ENCODE peak calls at places on chromosomes 11 and 22, in eight cellular contexts. One of them, this sample, is unnamed.

GRCh38 chr11:65429069-65429681 is 6.6 kb downstream of the NEAT1 start:
- DNase-seq in PC-9: peak; percentile 23
- DNase-seq in BE2C: no peak
- DNase-seq in GM23338: peak; percentile 35
- DNase-seq in choroid plexus epithelial cell: peak; percentile 87
- DNase-seq in heart right ventricle: no peak
- DNase-seq in lower leg skin: no peak
- DNase-seq in MM.1S: no peak
- DNase-seq in this sample: peak; percentile 84

GRCh38 chr11:78244546-78245315 is 56.0 kb downstream of the USP35 start:
- DNase-seq in MM.1S: no peak
- DNase-seq in GM23338: no peak
- DNase-seq in heart right ventricle: no peak
- DNase-seq in choroid plexus epithelial cell: no peak
- DNase-seq in BE2C: no peak
- DNase-seq in lower leg skin: no peak
- DNase-seq in PC-9: no peak
- DNase-seq in this sample: peak; percentile 62

GRCh38 chr11:91947215-91947614 is 277.4 kb upstream of the FAT3 start:
- DNase-seq in BE2C: peak; percentile 32
- DNase-seq in lower leg skin: peak; percentile 32
- DNase-seq in heart right ventricle: no peak
- DNase-seq in GM23338: no peak
- DNase-seq in MM.1S: peak; percentile 36
- DNase-seq in PC-9: peak; percentile 14
- DNase-seq in choroid plexus epithelial cell: no peak
- DNase-seq in this sample: peak; percentile 15

GRCh38 chr11:1041936-1042608 is 5.6 kb upstream of the MUC6 start:
- DNase-seq in PC-9: peak; percentile 49
- DNase-seq in BE2C: peak; percentile 38
- DNase-seq in GM23338: no peak
- DNase-seq in lower leg skin: no peak
- DNase-seq in choroid plexus epithelial cell: peak; percentile 24
- DNase-seq in heart right ventricle: no peak
- DNase-seq in MM.1S: no peak
- DNase-seq in this sample: no peak

GRCh38 chr11:1221848-1222311 is 986 bp upstream of the MUC5B start:
- DNase-seq in lower leg skin: no peak
- DNase-seq in choroid plexus epithelial cell: no peak
- DNase-seq in GM23338: no peak
- DNase-seq in heart right ventricle: no peak
- DNase-seq in MM.1S: no peak
- DNase-seq in PC-9: no peak
- DNase-seq in BE2C: peak; percentile 3
- DNase-seq in this sample: no peak

GRCh38 chr11:10236850-10237249 is 57.2 kb downstream of the SBF2 start:
- DNase-seq in MM.1S: no peak
- DNase-seq in heart right ventricle: no peak
- DNase-seq in choroid plexus epithelial cell: no peak
- DNase-seq in lower leg skin: no peak
- DNase-seq in BE2C: no peak
- DNase-seq in GM23338: no peak
- DNase-seq in PC-9: no peak
- DNase-seq in this sample: no peak

GRCh38 chr11:94800394-94800793 is 32.2 kb downstream of the AMOTL1 start:
- DNase-seq in MM.1S: no peak
- DNase-seq in lower leg skin: peak; percentile 53
- DNase-seq in choroid plexus epithelial cell: no peak
- DNase-seq in GM23338: no peak
- DNase-seq in BE2C: no peak
- DNase-seq in heart right ventricle: peak; percentile 60
- DNase-seq in PC-9: no peak
- DNase-seq in this sample: no peak

GRCh38 chr22:47072642-47072967 is 310.2 kb downstream of the TBC1D22A start:
- DNase-seq in PC-9: no peak
- DNase-seq in MM.1S: no peak
- DNase-seq in choroid plexus epithelial cell: no peak
- DNase-seq in lower leg skin: no peak
- DNase-seq in GM23338: no peak
- DNase-seq in heart right ventricle: no peak
- DNase-seq in BE2C: no peak
- DNase-seq in this sample: no peak

GRCh38 chr11:35050596-35050995 is 88.4 kb upstream of the CD44 start:
- DNase-seq in choroid plexus epithelial cell: peak; percentile 26
- DNase-seq in lower leg skin: no peak
- DNase-seq in BE2C: no peak
- DNase-seq in PC-9: no peak
- DNase-seq in heart right ventricle: no peak
- DNase-seq in MM.1S: no peak
- DNase-seq in GM23338: no peak
- DNase-seq in this sample: no peak

GRCh38 chr11:95245038-95245437 is 14.0 kb upstream of the SESN3 start:
- DNase-seq in choroid plexus epithelial cell: peak; percentile 30
- DNase-seq in BE2C: no peak
- DNase-seq in heart right ventricle: no peak
- DNase-seq in lower leg skin: no peak
- DNase-seq in PC-9: no peak
- DNase-seq in MM.1S: no peak
- DNase-seq in GM23338: peak; percentile 30
- DNase-seq in this sample: no peak

GRCh38 chr22:27377901-27378300 is 423.7 kb downstream of the MN1 start:
- DNase-seq in BE2C: peak; percentile 20
- DNase-seq in lower leg skin: no peak
- DNase-seq in MM.1S: no peak
- DNase-seq in PC-9: no peak
- DNase-seq in GM23338: no peak
- DNase-seq in heart right ventricle: no peak
- DNase-seq in choroid plexus epithelial cell: peak; percentile 57
- DNase-seq in this sample: peak; percentile 11

GRCh38 chr11:118047749-118048148 is 29.1 kb upstream of the TMPRSS4 start:
- DNase-seq in GM23338: no peak
- DNase-seq in lower leg skin: no peak
- DNase-seq in choroid plexus epithelial cell: no peak
- DNase-seq in PC-9: no peak
- DNase-seq in MM.1S: no peak
- DNase-seq in heart right ventricle: no peak
- DNase-seq in BE2C: no peak
- DNase-seq in this sample: no peak

GRCh38 chr11:28209906-28210305 is 101.7 kb downstream of the METTL15 start:
- DNase-seq in choroid plexus epithelial cell: no peak
- DNase-seq in BE2C: no peak
- DNase-seq in PC-9: no peak
- DNase-seq in lower leg skin: no peak
- DNase-seq in heart right ventricle: no peak
- DNase-seq in MM.1S: no peak
- DNase-seq in GM23338: no peak
- DNase-seq in this sample: peak; percentile 34

GRCh38 chr11:78050964-78051831 is 12.5 kb upstream of the THRSP start:
- DNase-seq in choroid plexus epithelial cell: peak; percentile 60
- DNase-seq in lower leg skin: no peak
- DNase-seq in GM23338: peak; percentile 72
- DNase-seq in BE2C: no peak
- DNase-seq in PC-9: peak; percentile 53
- DNase-seq in heart right ventricle: no peak
- DNase-seq in MM.1S: no peak
- DNase-seq in this sample: peak; percentile 56

GRCh38 chr11:110071197-110071596 is 22.0 kb upstream of the ZC3H12C start:
- DNase-seq in BE2C: no peak
- DNase-seq in heart right ventricle: no peak
- DNase-seq in MM.1S: no peak
- DNase-seq in GM23338: no peak
- DNase-seq in lower leg skin: no peak
- DNase-seq in choroid plexus epithelial cell: no peak
- DNase-seq in PC-9: no peak
- DNase-seq in this sample: no peak

GRCh38 chr22:33918676-33919590 is 1.3 kb downstream of the LARGE1 start:
- DNase-seq in BE2C: no peak
- DNase-seq in choroid plexus epithelial cell: peak; percentile 18
- DNase-seq in MM.1S: no peak
- DNase-seq in heart right ventricle: no peak
- DNase-seq in PC-9: no peak
- DNase-seq in lower leg skin: peak; percentile 26
- DNase-seq in GM23338: no peak
- DNase-seq in this sample: no peak

GRCh38 chr11:134981824-134982223 is 569.8 kb upstream of the B3GAT1 start:
- DNase-seq in heart right ventricle: no peak
- DNase-seq in lower leg skin: no peak
- DNase-seq in MM.1S: no peak
- DNase-seq in PC-9: no peak
- DNase-seq in BE2C: no peak
- DNase-seq in GM23338: no peak
- DNase-seq in choroid plexus epithelial cell: no peak
- DNase-seq in this sample: no peak

GRCh38 chr11:114296979-114297372 is 777 bp downstream of the NNMT start:
- DNase-seq in heart right ventricle: no peak
- DNase-seq in choroid plexus epithelial cell: no peak
- DNase-seq in GM23338: no peak
- DNase-seq in PC-9: no peak
- DNase-seq in lower leg skin: no peak
- DNase-seq in MM.1S: no peak
- DNase-seq in BE2C: no peak
- DNase-seq in this sample: no peak
- TF ChIP-seq CTCF in heart right ventricle: no peak
- TF ChIP-seq CTCF in choroid plexus epithelial cell: no peak
- TF ChIP-seq CTCF in GM23338: no peak
- TF ChIP-seq CTCF in PC-9: no peak
- TF ChIP-seq CTCF in lower leg skin: no peak
- TF ChIP-seq CTCF in MM.1S: no peak
- TF ChIP-seq CTCF in BE2C: no peak
- TF ChIP-seq CTCF in this sample: no peak

DNA sequence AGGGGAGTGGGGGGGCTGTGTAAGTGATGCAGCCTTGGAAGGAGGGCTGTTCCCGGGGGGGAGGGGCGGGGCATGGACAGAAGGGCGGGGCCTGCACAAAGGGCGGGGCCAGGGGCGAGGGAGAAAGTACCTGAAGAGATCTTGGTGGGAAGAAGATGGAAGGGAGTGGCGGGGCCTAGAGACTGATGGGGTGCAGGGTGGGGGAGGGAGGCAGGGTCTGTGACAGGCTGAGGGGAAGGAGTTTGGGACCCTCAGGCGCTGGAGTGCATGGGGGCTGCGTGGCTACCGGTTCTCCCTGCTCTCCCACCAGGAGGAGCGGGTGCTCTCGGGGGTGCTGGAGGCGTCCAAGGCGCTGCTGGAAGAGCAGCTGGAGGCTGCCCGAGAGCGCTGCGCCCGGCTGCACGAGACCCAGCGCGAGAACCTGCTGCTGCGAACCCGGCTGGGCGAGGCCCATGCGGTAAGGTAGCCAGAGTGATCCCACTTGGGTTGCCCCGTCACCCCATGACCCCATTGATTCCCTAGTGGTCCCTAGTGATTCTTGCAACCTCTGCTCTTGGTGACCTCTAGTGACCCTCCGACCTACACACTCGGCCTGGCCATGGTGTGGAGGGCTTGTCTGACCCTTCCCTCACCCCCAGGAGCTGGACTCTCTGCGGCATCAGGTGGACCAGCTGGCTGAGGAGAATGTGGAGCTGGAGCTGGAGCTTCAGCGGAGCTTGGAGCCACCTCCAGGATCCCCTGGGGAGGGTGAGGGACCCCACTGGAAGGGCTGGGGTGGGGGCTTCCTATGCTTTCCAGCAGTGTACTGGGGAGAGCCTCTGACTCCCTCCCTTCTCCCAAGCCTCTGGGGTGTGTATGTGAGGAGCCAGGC is 3.1 kb downstream of the CCDC88B start:
- DNase-seq in lower leg skin: no peak
- DNase-seq in BE2C: no peak
- DNase-seq in PC-9: no peak
- DNase-seq in choroid plexus epithelial cell: no peak
- DNase-seq in GM23338: no peak
- DNase-seq in heart right ventricle: no peak
- DNase-seq in MM.1S: no peak
- DNase-seq in this sample: no peak
- H3K4me3 ChIP-seq in lower leg skin: no peak overlapping the region
- H3K4me3 ChIP-seq in BE2C: no peak overlapping the region
- H3K4me3 ChIP-seq in PC-9: peak overlapping the region; percentile 49
- H3K4me3 ChIP-seq in choroid plexus epithelial cell: peak overlapping the region; percentile 11
- H3K4me3 ChIP-seq in GM23338: peak overlapping the region; percentile 74
- H3K4me3 ChIP-seq in heart right ventricle: peak overlapping the region; percentile 48
- H3K4me3 ChIP-seq in MM.1S: no peak overlapping the region
- H3K4me3 ChIP-seq in this sample: peak overlapping the region; percentile 48

DNA sequence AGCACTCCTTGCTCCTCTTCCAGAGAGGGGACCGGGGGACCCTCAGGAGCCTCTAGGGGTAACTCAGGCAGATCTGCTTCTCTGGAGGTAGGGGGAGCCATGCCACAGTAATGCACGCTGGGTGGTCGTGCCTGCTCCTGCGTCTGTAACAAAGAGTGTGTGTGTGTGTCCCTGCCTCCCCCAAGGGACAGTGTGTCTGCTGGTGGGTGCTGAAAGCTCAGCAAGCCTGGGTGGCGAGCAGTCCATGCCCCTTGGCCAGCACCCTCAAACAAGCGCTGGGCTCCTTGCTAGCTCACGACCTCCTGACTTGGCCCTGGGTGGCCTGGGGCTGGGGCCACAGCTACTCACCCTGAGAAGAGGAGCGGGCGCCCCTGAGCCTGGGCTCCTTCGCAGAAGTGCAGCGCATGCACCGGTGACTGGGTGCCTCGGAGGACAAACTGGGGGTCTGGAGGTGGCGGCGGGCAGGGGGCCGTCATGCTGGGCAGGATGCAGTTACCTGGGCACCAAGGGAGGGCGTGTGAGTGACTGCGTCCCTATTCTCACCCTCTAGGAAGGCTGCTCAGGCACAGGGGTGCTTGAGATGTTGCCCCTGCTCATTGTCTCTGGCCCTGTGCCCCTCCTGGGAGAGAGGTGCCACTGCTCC is 33.7 kb downstream of the GNB1L start:
- DNase-seq in MM.1S: no peak
- DNase-seq in choroid plexus epithelial cell: no peak
- DNase-seq in GM23338: peak; percentile 47
- DNase-seq in BE2C: no peak
- DNase-seq in heart right ventricle: no peak
- DNase-seq in lower leg skin: no peak
- DNase-seq in PC-9: no peak
- DNase-seq in this sample: no peak
- TF ChIP-seq CTCF in MM.1S: no peak
- TF ChIP-seq CTCF in choroid plexus epithelial cell: peak; percentile 29
- TF ChIP-seq CTCF in GM23338: peak; percentile 58
- TF ChIP-seq CTCF in BE2C: no peak
- TF ChIP-seq CTCF in heart right ventricle: no peak
- TF ChIP-seq CTCF in lower leg skin: no peak
- TF ChIP-seq CTCF in PC-9: no peak
- TF ChIP-seq CTCF in this sample: no peak

DNA sequence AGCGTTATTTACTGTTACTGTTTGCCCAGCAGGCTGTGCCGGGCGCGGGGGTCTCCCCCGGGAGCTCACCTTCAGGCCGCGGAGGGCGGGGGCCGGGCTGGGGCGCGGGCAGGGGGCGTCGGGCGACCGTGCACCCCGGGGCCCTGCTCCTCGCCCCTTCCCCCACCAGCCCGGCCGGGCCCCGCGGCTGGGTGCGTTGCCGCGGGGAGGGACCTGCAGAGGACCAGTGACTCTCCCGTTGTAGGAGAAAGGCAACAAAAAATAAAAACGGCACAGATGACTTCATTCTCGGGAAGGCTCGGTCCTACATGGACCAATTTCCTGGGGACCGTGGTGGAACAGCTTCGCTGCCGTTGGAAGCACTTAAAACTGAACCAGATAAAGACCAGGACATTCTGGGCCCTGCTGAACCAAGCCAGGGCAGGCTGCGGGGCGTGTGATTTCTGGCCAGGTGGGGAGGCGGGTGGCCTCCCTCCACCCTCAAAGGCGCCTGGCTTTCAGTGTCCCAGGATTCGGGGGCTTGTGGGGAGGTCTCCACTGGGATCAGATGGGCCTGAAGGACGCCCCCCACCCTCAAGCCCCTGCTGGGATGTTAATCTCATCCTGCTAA is 57.3 kb downstream of the IGLL1 start:
- DNase-seq in lower leg skin: no peak
- DNase-seq in MM.1S: no peak
- DNase-seq in PC-9: no peak
- DNase-seq in BE2C: peak; percentile 61
- DNase-seq in GM23338: peak; percentile 27
- DNase-seq in heart right ventricle: peak; percentile 32
- DNase-seq in choroid plexus epithelial cell: peak; percentile 28
- DNase-seq in this sample: peak; percentile 19
- H3K4me3 ChIP-seq in lower leg skin: no peak overlapping the region
- H3K4me3 ChIP-seq in MM.1S: no peak overlapping the region
- H3K4me3 ChIP-seq in PC-9: no peak overlapping the region
- H3K4me3 ChIP-seq in BE2C: peak overlapping the region; percentile 28
- H3K4me3 ChIP-seq in GM23338: peak overlapping the region; percentile 69
- H3K4me3 ChIP-seq in heart right ventricle: peak overlapping the region; percentile 53
- H3K4me3 ChIP-seq in choroid plexus epithelial cell: peak overlapping the region; percentile 35
- H3K4me3 ChIP-seq in this sample: no peak overlapping the region